ENCODE peak calls at places on chromosomes 4 and X, in five cellular contexts. One of them, this sample, is unnamed.
A peak's percentile ranks its signal among the peaks of the same experiment; 100 is the strongest.

GRCh38 chr4:4436244-4436823 is 49.4 kb downstream of the NSG1 start:
- DNase-seq in stimulated activated CD4-positive, alpha-beta T cell treated with anti-CD3 and anti-CD28 coated beads, Interleukin-4, amount 100 ng/mL, for 48 hours: no peak
- DNase-seq in lower leg skin: no peak
- DNase-seq in activated naive CD4-positive, alpha-beta T cell treated with anti-CD3 and anti-CD28 coated beads for 36 hours: no peak
- DNase-seq in RPMI8226: no peak
- DNase-seq in this sample: no peak

GRCh38 chr4:181860668-181861067 is 382.5 kb upstream of the TENM3 start:
- DNase-seq in stimulated activated CD4-positive, alpha-beta T cell treated with anti-CD3 and anti-CD28 coated beads, Interleukin-4, amount 100 ng/mL, for 48 hours: no peak
- DNase-seq in RPMI8226: no peak
- DNase-seq in lower leg skin: no peak
- DNase-seq in activated naive CD4-positive, alpha-beta T cell treated with anti-CD3 and anti-CD28 coated beads for 36 hours: no peak
- DNase-seq in this sample: no peak

GRCh38 chr4:48642421-48643144 is 137.5 kb downstream of the FRYL start:
- DNase-seq in stimulated activated CD4-positive, alpha-beta T cell treated with anti-CD3 and anti-CD28 coated beads, Interleukin-4, amount 100 ng/mL, for 48 hours: no peak
- DNase-seq in lower leg skin: no peak
- DNase-seq in activated naive CD4-positive, alpha-beta T cell treated with anti-CD3 and anti-CD28 coated beads for 36 hours: no peak
- DNase-seq in RPMI8226: no peak
- DNase-seq in this sample: no peak

GRCh38 chr4:75921910-75922309 is 18.9 kb downstream of the NAAA start:
- DNase-seq in lower leg skin: no peak
- DNase-seq in stimulated activated CD4-positive, alpha-beta T cell treated with anti-CD3 and anti-CD28 coated beads, Interleukin-4, amount 100 ng/mL, for 48 hours: no peak
- DNase-seq in activated naive CD4-positive, alpha-beta T cell treated with anti-CD3 and anti-CD28 coated beads for 36 hours: no peak
- DNase-seq in RPMI8226: no peak
- DNase-seq in this sample: no peak

GRCh38 chr4:142404191-142404611 is 441.9 kb downstream of the INPP4B start:
- DNase-seq in activated naive CD4-positive, alpha-beta T cell treated with anti-CD3 and anti-CD28 coated beads for 36 hours: peak; percentile 72
- DNase-seq in RPMI8226: peak; percentile 14
- DNase-seq in lower leg skin: no peak
- DNase-seq in stimulated activated CD4-positive, alpha-beta T cell treated with anti-CD3 and anti-CD28 coated beads, Interleukin-4, amount 100 ng/mL, for 48 hours: peak; percentile 55
- DNase-seq in this sample: peak; percentile 77

GRCh38 chr4:127997534-127998388 is 32.6 kb downstream of the ABHD18 start:
- DNase-seq in activated naive CD4-positive, alpha-beta T cell treated with anti-CD3 and anti-CD28 coated beads for 36 hours: peak; percentile 67
- DNase-seq in lower leg skin: no peak
- DNase-seq in RPMI8226: peak; percentile 12
- DNase-seq in stimulated activated CD4-positive, alpha-beta T cell treated with anti-CD3 and anti-CD28 coated beads, Interleukin-4, amount 100 ng/mL, for 48 hours: peak; percentile 6
- DNase-seq in this sample: no peak

GRCh38 chr4:40916880-40917279 is 167.1 kb downstream of the NSUN7 start:
- DNase-seq in stimulated activated CD4-positive, alpha-beta T cell treated with anti-CD3 and anti-CD28 coated beads, Interleukin-4, amount 100 ng/mL, for 48 hours: peak; percentile 55
- DNase-seq in lower leg skin: no peak
- DNase-seq in activated naive CD4-positive, alpha-beta T cell treated with anti-CD3 and anti-CD28 coated beads for 36 hours: peak; percentile 79
- DNase-seq in RPMI8226: peak; percentile 28
- DNase-seq in this sample: no peak

GRCh38 chrX:129523076-129524055 is at the start of gene SMARCA1:
- DNase-seq in lower leg skin: peak; percentile 14
- DNase-seq in stimulated activated CD4-positive, alpha-beta T cell treated with anti-CD3 and anti-CD28 coated beads, Interleukin-4, amount 100 ng/mL, for 48 hours: no peak
- DNase-seq in RPMI8226: peak; percentile 8
- DNase-seq in activated naive CD4-positive, alpha-beta T cell treated with anti-CD3 and anti-CD28 coated beads for 36 hours: no peak
- DNase-seq in this sample: peak; percentile 37

GRCh38 chr4:181281451-181281850 is 961.8 kb upstream of the TENM3 start:
- DNase-seq in stimulated activated CD4-positive, alpha-beta T cell treated with anti-CD3 and anti-CD28 coated beads, Interleukin-4, amount 100 ng/mL, for 48 hours: no peak
- DNase-seq in lower leg skin: no peak
- DNase-seq in activated naive CD4-positive, alpha-beta T cell treated with anti-CD3 and anti-CD28 coated beads for 36 hours: no peak
- DNase-seq in RPMI8226: no peak
- DNase-seq in this sample: no peak

GRCh38 chr4:87679449-87680169 is 29.5 kb downstream of the DMP1 start:
- DNase-seq in activated naive CD4-positive, alpha-beta T cell treated with anti-CD3 and anti-CD28 coated beads for 36 hours: peak; percentile 37
- DNase-seq in stimulated activated CD4-positive, alpha-beta T cell treated with anti-CD3 and anti-CD28 coated beads, Interleukin-4, amount 100 ng/mL, for 48 hours: peak; percentile 15
- DNase-seq in RPMI8226: peak; percentile 32
- DNase-seq in lower leg skin: no peak
- DNase-seq in this sample: peak; percentile 35

GRCh38 chr4:31187979-31188378 is 467.8 kb downstream of the PCDH7 start:
- DNase-seq in lower leg skin: no peak
- DNase-seq in stimulated activated CD4-positive, alpha-beta T cell treated with anti-CD3 and anti-CD28 coated beads, Interleukin-4, amount 100 ng/mL, for 48 hours: no peak
- DNase-seq in RPMI8226: no peak
- DNase-seq in activated naive CD4-positive, alpha-beta T cell treated with anti-CD3 and anti-CD28 coated beads for 36 hours: no peak
- DNase-seq in this sample: no peak

GRCh38 chr4:1537410-1538095 is 131.3 kb upstream of the NKX1-1 start:
- DNase-seq in activated naive CD4-positive, alpha-beta T cell treated with anti-CD3 and anti-CD28 coated beads for 36 hours: no peak
- DNase-seq in RPMI8226: no peak
- DNase-seq in stimulated activated CD4-positive, alpha-beta T cell treated with anti-CD3 and anti-CD28 coated beads, Interleukin-4, amount 100 ng/mL, for 48 hours: no peak
- DNase-seq in lower leg skin: no peak
- DNase-seq in this sample: no peak

GRCh38 chr4:145099653-145100052 is 1.5 kb downstream of the ABCE1 start:
- DNase-seq in stimulated activated CD4-positive, alpha-beta T cell treated with anti-CD3 and anti-CD28 coated beads, Interleukin-4, amount 100 ng/mL, for 48 hours: no peak
- DNase-seq in RPMI8226: peak; percentile 7
- DNase-seq in activated naive CD4-positive, alpha-beta T cell treated with anti-CD3 and anti-CD28 coated beads for 36 hours: no peak
- DNase-seq in lower leg skin: no peak
- DNase-seq in this sample: no peak

GRCh38 chr4:68451246-68452211 is 4.3 kb downstream of the TMPRSS11E start:
- DNase-seq in activated naive CD4-positive, alpha-beta T cell treated with anti-CD3 and anti-CD28 coated beads for 36 hours: no peak
- DNase-seq in RPMI8226: no peak
- DNase-seq in stimulated activated CD4-positive, alpha-beta T cell treated with anti-CD3 and anti-CD28 coated beads, Interleukin-4, amount 100 ng/mL, for 48 hours: no peak
- DNase-seq in lower leg skin: no peak
- DNase-seq in this sample: no peak

GRCh38 chr4:186936496-186937375 is 213.1 kb upstream of the FAT1 start:
- DNase-seq in activated naive CD4-positive, alpha-beta T cell treated with anti-CD3 and anti-CD28 coated beads for 36 hours: no peak
- DNase-seq in lower leg skin: no peak
- DNase-seq in stimulated activated CD4-positive, alpha-beta T cell treated with anti-CD3 and anti-CD28 coated beads, Interleukin-4, amount 100 ng/mL, for 48 hours: no peak
- DNase-seq in RPMI8226: no peak
- DNase-seq in this sample: peak; percentile 77

GRCh38 chr4:20506827-20507226 is 193.4 kb upstream of the PACRGL start:
- DNase-seq in activated naive CD4-positive, alpha-beta T cell treated with anti-CD3 and anti-CD28 coated beads for 36 hours: no peak
- DNase-seq in lower leg skin: no peak
- DNase-seq in RPMI8226: no peak
- DNase-seq in stimulated activated CD4-positive, alpha-beta T cell treated with anti-CD3 and anti-CD28 coated beads, Interleukin-4, amount 100 ng/mL, for 48 hours: no peak
- DNase-seq in this sample: peak; percentile 78

GRCh38 chr4:675036-675804 is 878 bp downstream of the MYL5 start:
- DNase-seq in RPMI8226: peak; percentile 11
- DNase-seq in activated naive CD4-positive, alpha-beta T cell treated with anti-CD3 and anti-CD28 coated beads for 36 hours: peak; percentile 26
- DNase-seq in lower leg skin: no peak
- DNase-seq in stimulated activated CD4-positive, alpha-beta T cell treated with anti-CD3 and anti-CD28 coated beads, Interleukin-4, amount 100 ng/mL, for 48 hours: no peak
- DNase-seq in this sample: no peak

GRCh38 chr4:106315476-106315967 is 487 bp downstream of the TBCK start:
- DNase-seq in stimulated activated CD4-positive, alpha-beta T cell treated with anti-CD3 and anti-CD28 coated beads, Interleukin-4, amount 100 ng/mL, for 48 hours: no peak
- DNase-seq in lower leg skin: peak; percentile 35
- DNase-seq in activated naive CD4-positive, alpha-beta T cell treated with anti-CD3 and anti-CD28 coated beads for 36 hours: peak; percentile 69
- DNase-seq in RPMI8226: peak; percentile 16
- DNase-seq in this sample: peak; percentile 28

GRCh38 chr4:140071043-140071442 is 82.9 kb downstream of the MAML3 start:
- DNase-seq in activated naive CD4-positive, alpha-beta T cell treated with anti-CD3 and anti-CD28 coated beads for 36 hours: no peak
- DNase-seq in lower leg skin: no peak
- DNase-seq in RPMI8226: no peak
- DNase-seq in stimulated activated CD4-positive, alpha-beta T cell treated with anti-CD3 and anti-CD28 coated beads, Interleukin-4, amount 100 ng/mL, for 48 hours: no peak
- DNase-seq in this sample: no peak

GRCh38 chrX:2516612-2517011 is 15.8 kb upstream of the DHRSX start:
- DNase-seq in RPMI8226: no peak
- DNase-seq in stimulated activated CD4-positive, alpha-beta T cell treated with anti-CD3 and anti-CD28 coated beads, Interleukin-4, amount 100 ng/mL, for 48 hours: no peak
- DNase-seq in activated naive CD4-positive, alpha-beta T cell treated with anti-CD3 and anti-CD28 coated beads for 36 hours: no peak
- DNase-seq in lower leg skin: no peak
- DNase-seq in this sample: no peak

GRCh38 chrX:1592863-1593201 is 1.4 kb downstream of the AKAP17A start:
- DNase-seq in stimulated activated CD4-positive, alpha-beta T cell treated with anti-CD3 and anti-CD28 coated beads, Interleukin-4, amount 100 ng/mL, for 48 hours: no peak
- DNase-seq in RPMI8226: no peak
- DNase-seq in lower leg skin: no peak
- DNase-seq in activated naive CD4-positive, alpha-beta T cell treated with anti-CD3 and anti-CD28 coated beads for 36 hours: no peak
- DNase-seq in this sample: no peak

GRCh38 chr4:173243917-173244658 is 75.5 kb downstream of the GALNT7 start:
- DNase-seq in activated naive CD4-positive, alpha-beta T cell treated with anti-CD3 and anti-CD28 coated beads for 36 hours: no peak
- DNase-seq in lower leg skin: no peak
- DNase-seq in RPMI8226: no peak
- DNase-seq in stimulated activated CD4-positive, alpha-beta T cell treated with anti-CD3 and anti-CD28 coated beads, Interleukin-4, amount 100 ng/mL, for 48 hours: no peak
- DNase-seq in this sample: no peak

GRCh38 chr4:25982962-25983361 is 68.9 kb downstream of the SMIM20 start:
- DNase-seq in lower leg skin: no peak
- DNase-seq in stimulated activated CD4-positive, alpha-beta T cell treated with anti-CD3 and anti-CD28 coated beads, Interleukin-4, amount 100 ng/mL, for 48 hours: no peak
- DNase-seq in activated naive CD4-positive, alpha-beta T cell treated with anti-CD3 and anti-CD28 coated beads for 36 hours: no peak
- DNase-seq in RPMI8226: no peak
- DNase-seq in this sample: peak; percentile 23

GRCh38 chr4:88803600-88804096 is 106.0 kb upstream of the NAP1L5 start:
- DNase-seq in RPMI8226: no peak
- DNase-seq in stimulated activated CD4-positive, alpha-beta T cell treated with anti-CD3 and anti-CD28 coated beads, Interleukin-4, amount 100 ng/mL, for 48 hours: no peak
- DNase-seq in lower leg skin: peak; percentile 83
- DNase-seq in activated naive CD4-positive, alpha-beta T cell treated with anti-CD3 and anti-CD28 coated beads for 36 hours: peak; percentile 60
- DNase-seq in this sample: peak; percentile 90

GRCh38 chr4:7625073-7625472 is 190.3 kb upstream of the PSAPL1 start:
- DNase-seq in stimulated activated CD4-positive, alpha-beta T cell treated with anti-CD3 and anti-CD28 coated beads, Interleukin-4, amount 100 ng/mL, for 48 hours: no peak
- DNase-seq in activated naive CD4-positive, alpha-beta T cell treated with anti-CD3 and anti-CD28 coated beads for 36 hours: no peak
- DNase-seq in RPMI8226: no peak
- DNase-seq in lower leg skin: no peak
- DNase-seq in this sample: no peak

GRCh38 chr4:30754021-30754420 is 33.9 kb downstream of the PCDH7 start:
- DNase-seq in lower leg skin: no peak
- DNase-seq in RPMI8226: no peak
- DNase-seq in stimulated activated CD4-positive, alpha-beta T cell treated with anti-CD3 and anti-CD28 coated beads, Interleukin-4, amount 100 ng/mL, for 48 hours: no peak
- DNase-seq in activated naive CD4-positive, alpha-beta T cell treated with anti-CD3 and anti-CD28 coated beads for 36 hours: no peak
- DNase-seq in this sample: no peak

GRCh38 chr4:151169223-151169622 is 69.8 kb downstream of the RPS3A start:
- DNase-seq in RPMI8226: no peak
- DNase-seq in activated naive CD4-positive, alpha-beta T cell treated with anti-CD3 and anti-CD28 coated beads for 36 hours: no peak
- DNase-seq in lower leg skin: peak; percentile 74
- DNase-seq in stimulated activated CD4-positive, alpha-beta T cell treated with anti-CD3 and anti-CD28 coated beads, Interleukin-4, amount 100 ng/mL, for 48 hours: no peak
- DNase-seq in this sample: peak; percentile 77

GRCh38 chrX:43655961-43656494 is at the start of gene MAOA:
- DNase-seq in lower leg skin: peak; percentile 88
- DNase-seq in activated naive CD4-positive, alpha-beta T cell treated with anti-CD3 and anti-CD28 coated beads for 36 hours: peak; percentile 6
- DNase-seq in stimulated activated CD4-positive, alpha-beta T cell treated with anti-CD3 and anti-CD28 coated beads, Interleukin-4, amount 100 ng/mL, for 48 hours: peak; percentile 6
- DNase-seq in RPMI8226: no peak
- DNase-seq in this sample: no peak

GRCh38 chr4:99966692-99967091 is 16.6 kb upstream of the H2AZ1 start:
- DNase-seq in activated naive CD4-positive, alpha-beta T cell treated with anti-CD3 and anti-CD28 coated beads for 36 hours: no peak
- DNase-seq in RPMI8226: no peak
- DNase-seq in lower leg skin: no peak
- DNase-seq in stimulated activated CD4-positive, alpha-beta T cell treated with anti-CD3 and anti-CD28 coated beads, Interleukin-4, amount 100 ng/mL, for 48 hours: no peak
- DNase-seq in this sample: no peak

GRCh38 chr4:555566-556275 is 20.4 kb downstream of the TMEM271 start:
- DNase-seq in lower leg skin: no peak
- DNase-seq in activated naive CD4-positive, alpha-beta T cell treated with anti-CD3 and anti-CD28 coated beads for 36 hours: no peak
- DNase-seq in stimulated activated CD4-positive, alpha-beta T cell treated with anti-CD3 and anti-CD28 coated beads, Interleukin-4, amount 100 ng/mL, for 48 hours: no peak
- DNase-seq in RPMI8226: no peak
- DNase-seq in this sample: no peak

This sample was measured in brain microvascular endothelial cell.